ENCODE peak calls at places on chromosomes 12 and 14, in eight cellular contexts. V is HCT116, L is Peyer's patch, D is A549, T is adrenal gland, J is esophagus muscularis mucosa, U is IMR-90, P is testis. S is an unnamed sample.

GRCh38 chr14:89866458-89866857 is 88.1 kb downstream of the EFCAB11 start:
- DNase-seq in V (no peak), L (no peak), D (no peak), T (no peak), J (no peak), U (no peak), P (no peak), S (no peak)

GRCh38 chr12:14239350-14239934 is 126.0 kb upstream of the ATF7IP start:
- DNase-seq in V (no peak), L (peak), D (peak), T (peak), J (no peak), U (no peak), P (peak), S (no peak)

GRCh38 chr14:92695562-92695961 is 52.9 kb downstream of the LGMN start:
- DNase-seq in V (no peak), L (no peak), D (no peak), T (no peak), J (no peak), U (no peak), P (no peak), S (no peak)

GRCh38 chr12:25051171-25051570 is 102.3 kb upstream of the BCAT1 start:
- DNase-seq in V (no peak), L (no peak), D (no peak), T (no peak), J (no peak), U (no peak), P (no peak), S (no peak)

GRCh38 chr12:24903305-24904088 is 45.4 kb downstream of the BCAT1 start:
- DNase-seq in V (no peak), L (no peak), D (no peak), T (no peak), J (no peak), U (no peak), P (no peak), S (no peak)

GRCh38 chr12:114774181-114774580 is 90.2 kb upstream of the TBX3 start:
- DNase-seq in V (peak), L (no peak), D (peak), T (peak), J (no peak), U (peak), P (no peak), S (no peak)

GRCh38 chr14:55976219-55976618 is 142.0 kb upstream of the PELI2 start:
- DNase-seq in V (peak), L (peak), D (no peak), T (no peak), J (no peak), U (no peak), P (no peak), S (peak)

GRCh38 chr12:46800160-46800559 is 25.6 kb downstream of the SLC38A4 start:
- DNase-seq in V (no peak), L (no peak), D (no peak), T (no peak), J (no peak), U (no peak), P (no peak), S (no peak)

GRCh38 chr14:75184447-75184846 is 8.0 kb upstream of the TMED10 start:
- DNase-seq in V (no peak), L (no peak), D (no peak), T (no peak), J (no peak), U (peak), P (no peak), S (no peak)

GRCh38 chr12:51888316-51889215 is 663 bp downstream of the ANKRD33 start:
- DNase-seq in V (no peak), L (peak), D (no peak), T (peak), J (no peak), U (no peak), P (no peak), S (no peak)

GRCh38 chr14:82720931-82721330 is 1187.3 kb upstream of the SEL1L start:
- DNase-seq in V (no peak), L (no peak), D (no peak), T (no peak), J (no peak), U (no peak), P (no peak), S (no peak)

GRCh38 chr12:14545144-14546124 is 22.2 kb downstream of the PLBD1 start:
- DNase-seq in V (no peak), L (no peak), D (no peak), T (no peak), J (no peak), U (no peak), P (no peak), S (no peak)

DNA sequence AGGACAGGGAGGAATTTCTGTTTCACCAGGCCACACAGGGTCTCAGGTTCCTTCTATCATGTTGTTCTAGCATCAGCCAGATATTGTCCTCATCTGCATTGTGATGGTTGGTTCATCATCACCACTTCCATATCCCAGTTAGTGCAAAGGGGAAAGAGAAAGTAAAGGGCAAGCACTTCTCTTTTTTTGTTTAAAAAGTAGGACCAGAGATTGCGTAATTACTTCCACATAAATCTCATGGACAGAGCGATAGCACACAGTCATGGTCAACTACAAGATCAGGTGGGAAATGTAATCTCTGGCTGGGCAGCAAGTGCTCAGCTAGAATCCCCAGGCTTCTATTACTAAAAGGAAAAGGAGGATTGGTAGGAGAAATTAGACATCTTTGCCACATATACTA is 155.1 kb downstream of the KIF21A start:
- DNase-seq in V (no peak), L (no peak), D (no peak), T (peak), J (no peak), U (no peak), P (no peak), S (no peak)
- H3K27ac ChIP-seq in V (no peak), L (no peak), D (no peak), T (no peak), J (no peak), U (no peak), P (no peak), S (no peak)

GRCh38 chr12:124654666-124655316 is 87.4 kb upstream of the NCOR2 start:
- DNase-seq in V (no peak), L (no peak), D (no peak), T (peak), J (no peak), U (no peak), P (peak), S (peak)

GRCh38 chr12:124656947-124657434 is 89.6 kb upstream of the NCOR2 start:
- DNase-seq in V (no peak), L (no peak), D (no peak), T (no peak), J (no peak), U (no peak), P (no peak), S (no peak)

GRCh38 chr12:124656214-124656516 is 88.8 kb upstream of the NCOR2 start:
- DNase-seq in V (no peak), L (no peak), D (no peak), T (no peak), J (no peak), U (no peak), P (no peak), S (no peak)

GRCh38 chr12:124653169-124653931 is 85.9 kb upstream of the NCOR2 start:
- DNase-seq in V (no peak), L (no peak), D (no peak), T (no peak), J (no peak), U (peak), P (no peak), S (no peak)

DNA sequence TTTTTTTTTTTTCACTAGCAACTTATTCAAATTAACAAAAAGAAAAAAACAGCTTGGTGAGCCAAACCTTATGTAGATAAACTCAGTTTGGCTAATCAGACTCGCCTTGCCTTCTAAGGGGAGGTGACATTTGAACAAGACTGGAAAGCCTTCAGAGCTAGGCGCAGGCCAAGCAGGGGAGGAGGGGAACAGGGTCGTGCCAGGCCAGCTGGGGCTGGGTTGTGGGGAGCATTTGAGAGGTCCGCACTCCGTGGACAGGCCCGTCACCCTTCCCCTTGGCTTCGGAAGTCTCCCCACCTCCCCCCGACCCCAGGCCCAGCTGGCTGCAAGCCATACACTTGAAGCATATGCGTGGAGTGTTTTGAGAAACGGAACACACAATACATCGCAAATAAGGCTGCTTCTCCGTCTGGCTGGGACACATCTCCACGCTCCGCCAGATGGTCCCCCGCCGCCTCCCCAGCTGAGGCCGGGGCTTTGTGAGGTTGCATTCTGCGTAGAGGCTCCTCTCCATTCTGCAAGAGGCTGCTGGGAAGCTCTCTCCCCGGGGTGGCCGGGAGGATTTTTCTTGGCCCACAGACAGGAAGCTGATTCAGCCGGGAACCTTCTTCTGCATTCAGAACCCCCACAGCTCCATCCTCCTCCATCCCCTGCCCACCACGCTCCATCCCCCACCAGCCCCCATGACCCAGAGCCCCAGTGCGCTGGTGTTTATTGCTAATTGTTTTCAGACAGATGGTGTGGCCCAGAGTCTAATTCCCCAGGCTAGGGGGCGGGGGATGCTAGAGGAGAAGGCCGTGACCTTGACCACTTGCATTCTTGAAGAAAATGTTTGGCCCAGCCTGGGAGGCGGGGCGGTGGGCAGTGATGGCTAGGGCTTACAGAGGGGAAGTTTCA is 88.2 kb upstream of the NCOR2 start:
- DNase-seq in V (no peak), L (peak), D (peak), T (peak), J (peak), U (peak), P (peak), S (peak)
- TF ChIP-seq POLR2A in V (no peak), L (no peak), D (no peak), T (no peak), J (no peak), U (peak), P (no peak), S (no peak)

GRCh38 chr14:93759781-93760307 is 28.4 kb downstream of the PRIMA1 start:
- DNase-seq in V (no peak), L (no peak), D (no peak), T (peak), J (no peak), U (no peak), P (peak), S (no peak)
- H3K27ac ChIP-seq in V (no peak), L (no peak), D (no peak), T (no peak), J (peak), U (no peak), P (no peak), S (no peak)

GRCh38 chr14:58395815-58396626 is at the start of gene TOMM20L:
- DNase-seq in V (peak), L (peak), D (peak), T (peak), J (peak), U (peak), P (peak), S (peak)
- TF ChIP-seq POLR2A in V (no peak), L (no peak), D (peak), T (peak), J (no peak), U (no peak), P (no peak), S (peak)

GRCh38 chr12:27583057-27583797 is 59.2 kb downstream of the PPFIBP1 start:
- DNase-seq in V (no peak), L (no peak), D (no peak), T (peak), J (no peak), U (peak), P (peak), S (no peak)
- H3K27ac ChIP-seq in V (no peak), L (peak), D (no peak), T (no peak), J (peak), U (peak), P (peak), S (peak)

GRCh38 chr12:133225527-133225926 is 10.2 kb downstream of the ANHX start:
- DNase-seq in V (no peak), L (no peak), D (no peak), T (no peak), J (no peak), U (no peak), P (no peak), S (no peak)

GRCh38 chr12:133222211-133222610 is 13.5 kb downstream of the ANHX start:
- DNase-seq in V (no peak), L (no peak), D (no peak), T (no peak), J (no peak), U (no peak), P (no peak), S (no peak)

GRCh38 chr12:133231001-133231400 is 4.7 kb downstream of the ANHX start:
- DNase-seq in V (no peak), L (no peak), D (no peak), T (no peak), J (no peak), U (no peak), P (no peak), S (no peak)

GRCh38 chr12:133226690-133227089 is 9.0 kb downstream of the ANHX start:
- DNase-seq in V (no peak), L (no peak), D (no peak), T (no peak), J (no peak), U (no peak), P (no peak), S (no peak)

GRCh38 chr12:133227281-133227852 is 8.3 kb downstream of the ANHX start:
- DNase-seq in V (no peak), L (no peak), D (no peak), T (no peak), J (no peak), U (no peak), P (no peak), S (no peak)
- TF ChIP-seq POLR2A in V (no peak), L (no peak), D (no peak), T (no peak), J (no peak), U (no peak), P (no peak), S (no peak)

GRCh38 chr14:23449314-23449713 is 13.9 kb upstream of the MYH7 start:
- DNase-seq in V (no peak), L (peak), D (no peak), T (no peak), J (no peak), U (no peak), P (peak), S (no peak)
- H3K27ac ChIP-seq in V (no peak), L (no peak), D (no peak), T (no peak), J (no peak), U (no peak), P (no peak), S (no peak)

GRCh38 chr12:122078141-122079037 is at the start of gene MLXIP:
- DNase-seq in V (peak), L (peak), D (peak), T (peak), J (peak), U (peak), P (peak), S (peak)
- TF ChIP-seq POLR2A in V (peak), L (peak), D (peak), T (peak), J (peak), U (peak), P (no peak), S (peak)

GRCh38 chr12:9064815-9065606 is 50.7 kb downstream of the A2M start:
- DNase-seq in V (peak), L (peak), D (peak), T (peak), J (peak), U (no peak), P (peak), S (peak)

GRCh38 chr12:9064201-9064814 is 51.4 kb downstream of the A2M start:
- DNase-seq in V (peak), L (peak), D (peak), T (peak), J (no peak), U (peak), P (peak), S (peak)

GRCh38 chr12:9066755-9067433 is 48.8 kb downstream of the A2M start:
- DNase-seq in V (no peak), L (no peak), D (no peak), T (no peak), J (no peak), U (no peak), P (no peak), S (no peak)

GRCh38 chr12:9065607-9065856 is 50.2 kb downstream of the A2M start:
- DNase-seq in V (no peak), L (no peak), D (no peak), T (no peak), J (no peak), U (no peak), P (no peak), S (no peak)

GRCh38 chr12:9066183-9066623 is 49.5 kb downstream of the A2M start:
- DNase-seq in V (no peak), L (no peak), D (no peak), T (no peak), J (no peak), U (no peak), P (no peak), S (no peak)
- H3K27ac ChIP-seq in V (no peak), L (no peak), D (no peak), T (no peak), J (no peak), U (no peak), P (no peak), S (no peak)